ENCODE peak calls at places on chromosomes 12 and 14, in seven cellular contexts. R is GM12878, S is HCT116, K is K562, I is endothelial cell of umbilical vein, V is HepG2, B is H1. L is an unnamed sample.

GRCh38 chr14:47511829-47512228 is 163.6 kb downstream of the MDGA2 start:
- DNase-seq in B (no peak), R (no peak), V (no peak), I (no peak), S (no peak), K (no peak), L (no peak)

GRCh38 chr12:93408813-93409212 is 31.1 kb downstream of the NUDT4 start:
- DNase-seq in K (no peak), R (no peak), S (no peak), I (no peak), B (no peak), V (no peak), L (no peak)

GRCh38 chr14:63759454-63759853 is 31.6 kb upstream of the SGPP1 start:
- DNase-seq in V (no peak), K (no peak), S (no peak), B (no peak), R (peak; percentile 38), I (no peak), L (no peak)

GRCh38 chr12:113891737-113892520 is 74.2 kb downstream of the RBM19 start:
- DNase-seq in V (no peak), K (no peak), S (peak; percentile 37), B (no peak), R (no peak), I (peak; percentile 30), L (no peak)

GRCh38 chr12:34304001-34304400 is 281.7 kb downstream of the ALG10 start:
- DNase-seq in R (no peak), B (no peak), S (no peak), K (no peak), V (no peak), I (no peak), L (no peak)

GRCh38 chr12:9752145-9752717 is 8.5 kb downstream of the CD69 start:
- DNase-seq in I (no peak), K (no peak), S (no peak), R (no peak), V (no peak), B (no peak), L (no peak)

GRCh38 chr12:4089147-4089606 is 184.4 kb upstream of the CCND2 start:
- DNase-seq in K (no peak), I (no peak), V (no peak), R (no peak), S (no peak), B (no peak), L (no peak)

GRCh38 chr12:27573972-27574371 is 50.0 kb downstream of the PPFIBP1 start:
- DNase-seq in V (no peak), R (no peak), B (no peak), K (no peak), S (peak; percentile 37), I (peak; percentile 92), L (no peak)

GRCh38 chr12:120425797-120426196 is 12.1 kb upstream of the COX6A1 start:
- DNase-seq in S (no peak), B (no peak), V (no peak), K (no peak), I (no peak), R (no peak), L (no peak)

GRCh38 chr12:76032043-76032981 is 736 bp upstream of the PHLDA1 start:
- DNase-seq in R (peak; percentile 34), B (no peak), K (peak; percentile 74), S (no peak), I (peak; percentile 74), V (peak; percentile 70), L (peak; percentile 15)

GRCh38 chr12:46660276-46660675 is 165.5 kb downstream of the SLC38A4 start:
- DNase-seq in B (no peak), S (no peak), V (no peak), I (peak; percentile 52), K (no peak), R (no peak), L (no peak)

GRCh38 chr14:58280954-58281787 is 17.2 kb upstream of the ARID4A start:
- DNase-seq in B (no peak), K (peak; percentile 25), I (peak; percentile 95), R (peak; percentile 27), V (no peak), S (no peak), L (peak; percentile 33)

DNA sequence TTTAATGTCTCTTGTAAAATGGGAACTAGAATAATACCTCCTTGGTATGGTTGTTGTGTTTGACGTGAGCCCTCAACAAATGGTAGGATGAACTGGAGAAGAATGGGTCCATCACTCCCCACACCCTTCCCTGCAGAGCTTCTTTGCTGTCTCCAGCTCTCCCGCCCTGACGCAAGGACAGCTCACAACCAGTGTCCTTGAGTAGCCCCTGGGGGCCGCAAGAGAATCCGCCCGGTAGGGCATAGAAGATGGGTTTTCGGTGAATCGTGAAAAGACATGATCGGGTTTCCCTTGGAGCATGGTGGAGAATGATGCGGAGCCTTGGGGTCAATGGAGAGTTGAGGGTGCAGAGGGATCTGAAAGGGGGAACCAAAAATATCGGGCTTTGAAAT is 6.1 kb upstream of the PAX9 start:
- DNase-seq in V (no peak), I (no peak), S (no peak), R (no peak), K (no peak), B (no peak), L (no peak)
- H3K27me3 ChIP-seq in V (peaks cover 68% of the 10 kb centered on the region), I (peaks cover 100% of the 10 kb centered on the region), S (no peaks in the 10 kb centered on the region), R (peaks cover 3% of the 10 kb centered on the region), K (no peaks in the 10 kb centered on the region), B (peaks cover 96% of the 10 kb centered on the region), L (peaks cover 87% of the 10 kb centered on the region)

GRCh38 chr12:2149091-2149490 is 96.3 kb downstream of the CACNA1C start:
- DNase-seq in B (no peak), I (no peak), S (no peak), K (no peak), V (no peak), R (no peak), L (no peak)

GRCh38 chr12:2156333-2156732 is 103.5 kb downstream of the CACNA1C start:
- DNase-seq in R (no peak), K (no peak), S (no peak), V (no peak), I (no peak), B (no peak), L (no peak)

GRCh38 chr12:2152134-2152533 is 99.3 kb downstream of the CACNA1C start:
- DNase-seq in I (no peak), R (peak; percentile 75), B (no peak), V (no peak), K (no peak), S (no peak), L (no peak)

GRCh38 chr12:2154521-2154920 is 101.7 kb downstream of the CACNA1C start:
- DNase-seq in B (no peak), R (no peak), S (no peak), K (no peak), V (no peak), I (no peak), L (no peak)

GRCh38 chr12:2154050-2154449 is 101.3 kb downstream of the CACNA1C start:
- DNase-seq in K (no peak), I (no peak), S (no peak), V (no peak), B (no peak), R (no peak), L (no peak)
- H3K27ac ChIP-seq in K (no peak overlapping the region), I (no peak overlapping the region), S (no peak overlapping the region), V (no peak overlapping the region), B (no peak overlapping the region), R (no peak overlapping the region), L (no peak overlapping the region)

GRCh38 chr12:32307352-32307751 is 92.0 kb upstream of the FGD4 start:
- DNase-seq in K (no peak), V (no peak), I (no peak), S (no peak), B (no peak), R (no peak), L (no peak)

GRCh38 chr12:32309811-32310755 is 89.3 kb upstream of the FGD4 start:
- DNase-seq in B (no peak), R (no peak), I (peak; percentile 38), K (no peak), S (no peak), V (no peak), L (no peak)

GRCh38 chr12:32312049-32312670 is 87.2 kb upstream of the FGD4 start:
- DNase-seq in R (peak; percentile 21), V (peak; percentile 42), S (peak; percentile 55), I (peak; percentile 85), B (no peak), K (no peak), L (peak; percentile 44)
- TF ChIP-seq MAX in R (no peak), V (no peak), S (no peak), I (no peak), B (no peak), K (no peak), L (no peak)

DNA sequence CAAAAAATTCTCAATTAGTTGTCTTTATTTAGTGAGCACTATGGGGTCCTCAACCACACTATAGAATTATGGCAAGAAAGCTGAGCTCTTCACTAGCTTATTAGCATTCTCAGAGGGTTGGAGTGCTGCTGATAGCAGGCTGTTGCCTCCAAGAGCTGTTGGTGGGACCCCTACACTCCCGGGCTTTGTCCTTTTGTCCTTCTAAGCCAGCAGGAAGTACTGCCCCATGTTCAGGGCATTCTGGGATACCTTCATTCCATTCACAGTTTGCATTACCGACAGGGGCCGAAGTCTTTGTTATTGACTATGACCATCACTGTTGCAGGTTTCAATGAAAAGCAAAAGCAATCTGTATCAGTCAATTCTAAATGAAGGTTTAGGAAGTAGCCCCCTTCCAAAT is 89.5 kb upstream of the OTX2 start:
- DNase-seq in S (no peak), I (no peak), V (no peak), K (no peak), R (no peak), B (no peak), L (no peak)
- H3K27me3 ChIP-seq in S (peaks cover 43% of the 10 kb centered on the region), I (peaks cover 7% of the 10 kb centered on the region), V (no peaks in the 10 kb centered on the region), K (no peaks in the 10 kb centered on the region), R (no peaks in the 10 kb centered on the region), B (peaks cover 10% of the 10 kb centered on the region), L (peaks cover 4% of the 10 kb centered on the region)

DNA sequence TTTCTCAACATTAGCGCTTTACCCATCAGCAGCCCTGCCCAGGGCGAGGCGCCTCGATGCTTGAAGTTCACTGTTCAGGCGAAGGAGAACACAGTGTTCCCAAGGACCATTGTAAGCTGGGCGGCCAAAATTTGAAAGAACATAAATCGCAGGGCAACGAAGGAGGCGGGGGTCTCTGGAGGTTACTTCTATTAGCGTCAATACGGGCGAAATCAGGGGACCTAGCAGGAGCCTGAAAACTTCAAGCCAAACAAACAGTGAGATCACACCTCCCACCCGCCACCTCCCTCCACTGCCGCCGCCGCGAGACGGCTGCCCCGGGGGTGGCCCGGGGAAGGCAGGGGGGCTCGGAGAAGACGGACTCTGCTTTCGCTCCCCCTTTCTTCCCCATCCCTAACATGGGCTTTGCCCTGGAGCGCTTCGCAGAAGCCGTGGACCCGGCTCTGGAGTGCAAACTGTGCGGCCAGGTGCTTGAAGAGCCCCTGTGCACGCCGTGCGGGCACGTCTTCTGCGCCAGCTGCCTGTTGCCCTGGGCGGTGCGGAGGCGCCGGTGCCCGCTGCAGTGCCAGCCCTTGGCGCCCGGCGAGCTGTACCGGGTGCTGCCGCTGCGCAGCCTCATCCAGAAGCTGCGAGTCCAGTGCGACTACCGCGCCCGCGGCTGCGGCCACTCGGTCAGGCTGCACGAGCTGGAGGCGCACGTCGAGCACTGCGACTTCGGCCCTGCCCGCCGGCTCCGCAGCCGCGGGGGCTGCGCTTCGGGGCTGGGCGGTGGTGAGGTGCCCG is at the start of gene PDZRN4:
- DNase-seq in K (no peak), I (peak; percentile 12), S (no peak), V (no peak), B (no peak), R (no peak), L (peak; percentile 82)
- H3K27ac ChIP-seq in K (no peak within 1 kb of the TSS), I (no peak within 1 kb of the TSS), S (no peak within 1 kb of the TSS), V (no peak within 1 kb of the TSS), B (no peak within 1 kb of the TSS), R (no peak within 1 kb of the TSS), L (no peak within 1 kb of the TSS)

GRCh38 chr12:83848702-83849101 is 1063.9 kb downstream of the SLC6A15 start:
- DNase-seq in S (no peak), I (no peak), V (no peak), K (no peak), R (no peak), B (no peak), L (no peak)
- TF ChIP-seq MAX in S (no peak), I (no peak), V (no peak), K (no peak), R (no peak), B (no peak), L (no peak)

L was measured in SK-N-SH.